ENCODE peak calls at places on chromosomes 13 and 19, in four cellular contexts. One of them, this sample, is unnamed.

GRCh38 chr13:112968380-112968909 is 569 bp upstream of the MCF2L start:
- DNase-seq in AG04450: no peak
- DNase-seq in retinal pigment epithelial cell: no peak
- DNase-seq in tibial artery: no peak
- DNase-seq in this sample: no peak

GRCh38 chr19:38039966-38040365 is 133.0 kb downstream of the SIPA1L3 start:
- DNase-seq in AG04450: peak
- DNase-seq in retinal pigment epithelial cell: no peak
- DNase-seq in tibial artery: no peak
- DNase-seq in this sample: no peak

GRCh38 chr19:37551123-37551993 is 43.2 kb downstream of the ZNF571 start:
- DNase-seq in AG04450: peak
- DNase-seq in retinal pigment epithelial cell: peak
- DNase-seq in tibial artery: no peak
- DNase-seq in this sample: peak

GRCh38 chr13:80237646-80238045 is 103.3 kb downstream of the SPRY2 start:
- DNase-seq in AG04450: no peak
- DNase-seq in retinal pigment epithelial cell: no peak
- DNase-seq in tibial artery: no peak
- DNase-seq in this sample: no peak

GRCh38 chr13:97328222-97328790 is 105.7 kb upstream of the RAP2A start:
- DNase-seq in AG04450: peak
- DNase-seq in retinal pigment epithelial cell: peak
- DNase-seq in tibial artery: no peak
- DNase-seq in this sample: peak

GRCh38 chr13:112217431-112217830 is 150.5 kb downstream of the SOX1 start:
- DNase-seq in AG04450: no peak
- DNase-seq in retinal pigment epithelial cell: no peak
- DNase-seq in tibial artery: no peak
- DNase-seq in this sample: no peak

GRCh38 chr13:114141261-114141996 is 9.0 kb upstream of the RASA3 start:
- DNase-seq in AG04450: no peak
- DNase-seq in retinal pigment epithelial cell: no peak
- DNase-seq in tibial artery: no peak
- DNase-seq in this sample: no peak

GRCh38 chr13:48069573-48069972 is 25.3 kb downstream of the MED4 start:
- DNase-seq in AG04450: no peak
- DNase-seq in retinal pigment epithelial cell: no peak
- DNase-seq in tibial artery: no peak
- DNase-seq in this sample: no peak

GRCh38 chr19:9052894-9053293 is 34.0 kb upstream of the OR1M1 start:
- DNase-seq in AG04450: no peak
- DNase-seq in retinal pigment epithelial cell: no peak
- DNase-seq in tibial artery: no peak
- DNase-seq in this sample: no peak

GRCh38 chr13:34863360-34864135 is 78.5 kb upstream of the NBEA start:
- DNase-seq in AG04450: peak
- DNase-seq in retinal pigment epithelial cell: peak
- DNase-seq in tibial artery: no peak
- DNase-seq in this sample: peak

GRCh38 chr13:24228852-24229458 is 68.4 kb downstream of the SPATA13 start:
- DNase-seq in AG04450: peak
- DNase-seq in retinal pigment epithelial cell: peak
- DNase-seq in tibial artery: no peak
- DNase-seq in this sample: peak

GRCh38 chr13:67069117-67069767 is 160.9 kb downstream of the PCDH9 start:
- DNase-seq in AG04450: no peak
- DNase-seq in retinal pigment epithelial cell: no peak
- DNase-seq in tibial artery: no peak
- DNase-seq in this sample: no peak

GRCh38 chr19:14686411-14686810 is 3.4 kb upstream of the ZNF333 start:
- DNase-seq in AG04450: no peak
- DNase-seq in retinal pigment epithelial cell: no peak
- DNase-seq in tibial artery: no peak
- DNase-seq in this sample: no peak

GRCh38 chr13:40644838-40645620 is 21.4 kb downstream of the FOXO1 start:
- DNase-seq in AG04450: no peak
- DNase-seq in retinal pigment epithelial cell: no peak
- DNase-seq in tibial artery: no peak
- DNase-seq in this sample: no peak

DNA sequence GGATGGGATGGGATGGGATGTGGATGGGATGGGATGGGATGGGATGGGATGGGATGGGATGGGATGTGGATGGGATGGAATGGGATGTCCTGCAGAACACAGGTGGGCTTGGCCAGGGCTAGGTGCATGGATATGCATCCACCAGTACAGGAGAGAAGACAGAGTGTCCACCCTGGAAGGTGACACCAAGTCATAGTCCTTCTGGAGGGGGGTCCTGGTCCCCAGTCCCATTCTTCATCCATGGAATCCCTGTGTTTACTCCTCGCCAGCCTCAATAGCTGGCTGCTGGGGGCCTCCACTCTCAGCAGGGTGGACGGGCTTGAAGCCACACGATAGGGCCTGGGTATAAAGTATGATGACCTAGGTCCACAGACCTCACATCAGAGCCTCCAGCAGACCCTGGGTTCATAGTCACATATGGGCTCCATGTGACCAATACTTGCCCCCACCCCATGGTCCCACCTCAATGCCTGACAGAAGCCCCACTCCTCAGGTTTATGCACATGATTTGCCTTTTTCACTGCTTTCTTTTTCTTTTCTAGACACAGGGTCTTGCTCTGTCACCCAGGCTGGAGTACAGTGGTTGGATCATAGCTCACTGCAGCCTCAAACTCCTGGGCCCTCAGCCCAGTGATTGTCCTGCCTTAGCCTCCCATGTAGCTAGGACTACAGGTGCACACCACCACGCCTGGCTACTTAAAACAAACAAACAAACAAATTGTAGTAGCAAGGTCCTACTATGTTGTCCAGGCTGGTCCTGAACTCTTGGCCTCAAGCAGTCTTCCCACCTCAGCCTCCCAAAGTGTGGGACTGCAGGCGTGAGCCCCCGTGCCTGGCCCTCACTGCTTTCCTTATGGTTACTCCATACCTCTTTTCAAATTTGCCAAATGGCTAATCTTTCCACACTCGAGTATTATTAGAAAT is 39.9 kb downstream of the RFX2 start:
- DNase-seq in AG04450: no peak
- DNase-seq in retinal pigment epithelial cell: no peak
- DNase-seq in tibial artery: no peak
- DNase-seq in this sample: no peak
- H3K4me3 ChIP-seq in AG04450: no peak
- H3K4me3 ChIP-seq in retinal pigment epithelial cell: no peak
- H3K4me3 ChIP-seq in tibial artery: no peak
- H3K4me3 ChIP-seq in this sample: no peak

GRCh38 chr19:49445997-49446396 is 4.7 kb upstream of the SLC17A7 start:
- DNase-seq in AG04450: no peak
- DNase-seq in retinal pigment epithelial cell: no peak
- DNase-seq in tibial artery: no peak
- DNase-seq in this sample: no peak
- TF ChIP-seq CTCF in AG04450: no peak
- TF ChIP-seq CTCF in retinal pigment epithelial cell: no peak
- TF ChIP-seq CTCF in tibial artery: no peak
- TF ChIP-seq CTCF in this sample: no peak

GRCh38 chr13:78606471-78607408 is 3.4 kb upstream of the POU4F1 start:
- DNase-seq in AG04450: no peak
- DNase-seq in retinal pigment epithelial cell: no peak
- DNase-seq in tibial artery: no peak
- DNase-seq in this sample: no peak
- H3K4me3 ChIP-seq in AG04450: no peak
- H3K4me3 ChIP-seq in retinal pigment epithelial cell: no peak
- H3K4me3 ChIP-seq in tibial artery: no peak
- H3K4me3 ChIP-seq in this sample: no peak

GRCh38 chr19:18774107-18774506 is 17.0 kb downstream of the COMP start:
- DNase-seq in AG04450: no peak
- DNase-seq in retinal pigment epithelial cell: no peak
- DNase-seq in tibial artery: no peak
- DNase-seq in this sample: no peak

GRCh38 chr19:18773682-18774081 is 17.4 kb downstream of the COMP start:
- DNase-seq in AG04450: no peak
- DNase-seq in retinal pigment epithelial cell: no peak
- DNase-seq in tibial artery: no peak
- DNase-seq in this sample: no peak

GRCh38 chr19:18774782-18775444 is 16.2 kb downstream of the COMP start:
- DNase-seq in AG04450: no peak
- DNase-seq in retinal pigment epithelial cell: no peak
- DNase-seq in tibial artery: no peak
- DNase-seq in this sample: no peak

GRCh38 chr19:18771328-18772242 is 19.5 kb downstream of the COMP start:
- DNase-seq in AG04450: no peak
- DNase-seq in retinal pigment epithelial cell: no peak
- DNase-seq in tibial artery: no peak
- DNase-seq in this sample: no peak

GRCh38 chr19:18772620-18773587 is 18.2 kb downstream of the COMP start:
- DNase-seq in AG04450: no peak
- DNase-seq in retinal pigment epithelial cell: no peak
- DNase-seq in tibial artery: no peak
- DNase-seq in this sample: no peak
- TF ChIP-seq CTCF in AG04450: no peak
- TF ChIP-seq CTCF in retinal pigment epithelial cell: no peak
- TF ChIP-seq CTCF in tibial artery: no peak
- TF ChIP-seq CTCF in this sample: no peak

This sample was measured in astrocyte of the cerebellum.